ENCODE peak calls at places on chromosomes 11 and 22, in four cellular contexts. Z is fibroblast of lung, S is OCI-LY7, R is DND-41. B is an unnamed sample.

GRCh38 chr11:20876738-20877137 is 207.4 kb downstream of the NELL1 start:
- DNase-seq in Z (no peak), S (no peak), R (no peak), B (no peak)

GRCh38 chr11:1111545-1112212 is 37.0 kb downstream of the MUC2 start:
- DNase-seq in Z (no peak), S (no peak), R (no peak), B (no peak)

GRCh38 chr22:29269731-29270474 is 1.8 kb downstream of the EWSR1 start:
- DNase-seq in Z (peak; percentile 20), S (peak; percentile 30), R (no peak), B (peak; percentile 16)

GRCh38 chr11:2961080-2961479 is 31.0 kb downstream of the NAP1L4 start:
- DNase-seq in Z (no peak), S (no peak), R (no peak), B (no peak)

GRCh38 chr11:15333407-15333806 is 218.7 kb downstream of the INSC start:
- DNase-seq in Z (no peak), S (no peak), R (no peak), B (no peak)

GRCh38 chr11:104161751-104162450 is 2.0 kb downstream of the PDGFD start:
- DNase-seq in Z (no peak), S (no peak), R (no peak), B (no peak)

GRCh38 chr22:19821523-19822300 is 33.0 kb downstream of the GNB1L start:
- DNase-seq in Z (no peak), S (no peak), R (no peak), B (no peak)

GRCh38 chr22:38034278-38034882 is 22.8 kb upstream of the PICK1 start:
- DNase-seq in Z (peak; percentile 91), S (no peak), R (no peak), B (peak; percentile 77)

GRCh38 chr22:20636945-20637344 is 129.5 kb downstream of the MED15 start:
- DNase-seq in Z (no peak), S (no peak), R (no peak), B (no peak)

GRCh38 chr11:12165237-12165875 is 55.0 kb downstream of the MICAL2 start:
- DNase-seq in Z (peak; percentile 41), S (no peak), R (no peak), B (no peak)

GRCh38 chr11:6357222-6357621 is 33.1 kb upstream of the SMPD1 start:
- DNase-seq in Z (peak; percentile 95), S (no peak), R (no peak), B (no peak)

GRCh38 chr11:65310756-65311155 is 3.9 kb upstream of the CDC42EP2 start:
- DNase-seq in Z (peak; percentile 61), S (no peak), R (no peak), B (no peak)

GRCh38 chr22:30386960-30387848 is at the start of gene RNF215:
- DNase-seq in Z (peak; percentile 54), S (peak; percentile 86), R (peak; percentile 81), B (peak; percentile 78)

GRCh38 chr11:103433380-103433779 is 324.2 kb downstream of the DYNC2H1 start:
- DNase-seq in Z (peak; percentile 88), S (no peak), R (no peak), B (no peak)

GRCh38 chr11:11813288-11813962 is 28.3 kb upstream of the USP47 start:
- DNase-seq in Z (peak; percentile 98), S (no peak), R (no peak), B (peak; percentile 18)

GRCh38 chr11:44634401-44635281 is 69.2 kb downstream of the CD82 start:
- DNase-seq in Z (peak; percentile 83), S (peak; percentile 24), R (peak; percentile 18), B (peak; percentile 75)

GRCh38 chr11:119445356-119445755 is 22.4 kb upstream of the THY1 start:
- DNase-seq in Z (no peak), S (no peak), R (no peak), B (no peak)

GRCh38 chr11:1303196-1303821 is 6.1 kb downstream of the TOLLIP start:
- DNase-seq in Z (peak; percentile 26), S (no peak), R (no peak), B (peak; percentile 17)

GRCh38 chr11:81772161-81772560 is 961.5 kb downstream of the FAM181B start:
- DNase-seq in Z (peak; percentile 32), S (no peak), R (no peak), B (no peak)

GRCh38 chr11:1852885-1853284 is at the start of gene LSP1:
- DNase-seq in Z (no peak), S (peak; percentile 96), R (peak; percentile 79), B (no peak)

GRCh38 chr11:102846292-102846691 is 2.9 kb upstream of the MMP3 start:
- DNase-seq in Z (peak; percentile 59), S (no peak), R (no peak), B (no peak)

GRCh38 chr11:27820249-27820648 is 120.0 kb upstream of the BDNF start:
- DNase-seq in Z (peak; percentile 25), S (no peak), R (no peak), B (no peak)

GRCh38 chr11:94149435-94149834 is 20.8 kb downstream of the PANX1 start:
- DNase-seq in Z (peak; percentile 88), S (no peak), R (no peak), B (peak; percentile 93)

GRCh38 chr22:28958611-28959010 is 75.2 kb downstream of the ZNRF3 start:
- DNase-seq in Z (peak; percentile 51), S (no peak), R (no peak), B (no peak)

GRCh38 chr22:46774456-46775363 is 12.3 kb downstream of the TBC1D22A start:
- DNase-seq in Z (no peak), S (peak; percentile 86), R (no peak), B (no peak)

GRCh38 chr22:45129703-45130524 is 33.8 kb upstream of the NUP50 start:
- DNase-seq in Z (no peak), S (no peak), R (no peak), B (no peak)

GRCh38 chr11:68503792-68504191 is 43.2 kb downstream of the PPP6R3 start:
- DNase-seq in Z (no peak), S (no peak), R (no peak), B (no peak)

GRCh38 chr11:68498903-68499883 is 38.6 kb downstream of the PPP6R3 start:
- DNase-seq in Z (no peak), S (no peak), R (no peak), B (no peak)

GRCh38 chr11:68503281-68503687 is 42.7 kb downstream of the PPP6R3 start:
- DNase-seq in Z (no peak), S (no peak), R (no peak), B (peak; percentile 98)

GRCh38 chr11:68504432-68505066 is 44.0 kb downstream of the PPP6R3 start:
- DNase-seq in Z (no peak), S (no peak), R (no peak), B (no peak)

DNA sequence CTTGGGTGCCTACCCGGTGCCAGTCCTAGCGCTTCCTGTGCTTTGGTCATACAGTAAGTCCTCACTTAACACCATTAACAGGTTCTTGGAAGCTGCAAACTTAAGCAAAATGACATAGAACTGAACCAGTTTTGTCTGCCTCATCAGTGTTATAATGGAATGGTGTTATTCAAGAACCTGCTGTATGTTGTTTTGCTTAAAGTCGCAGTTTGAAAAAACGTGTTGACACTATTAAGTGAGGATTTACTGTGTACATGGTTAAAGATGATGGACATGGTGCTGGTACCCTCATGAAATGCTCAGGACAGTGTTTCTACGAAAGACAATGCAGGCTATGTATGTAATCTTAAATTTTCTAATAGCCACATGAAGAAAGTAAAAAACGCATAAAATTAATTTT is 41.3 kb downstream of the PPP6R3 start:
- DNase-seq in Z (no peak), S (no peak), R (no peak), B (no peak)
- H3K79me2 ChIP-seq in Z (peaks cover 77% of the 10 kb centered on the region), S (peaks cover 99% of the 10 kb centered on the region), R (peaks cover 98% of the 10 kb centered on the region), B (peaks cover 93% of the 10 kb centered on the region)

DNA sequence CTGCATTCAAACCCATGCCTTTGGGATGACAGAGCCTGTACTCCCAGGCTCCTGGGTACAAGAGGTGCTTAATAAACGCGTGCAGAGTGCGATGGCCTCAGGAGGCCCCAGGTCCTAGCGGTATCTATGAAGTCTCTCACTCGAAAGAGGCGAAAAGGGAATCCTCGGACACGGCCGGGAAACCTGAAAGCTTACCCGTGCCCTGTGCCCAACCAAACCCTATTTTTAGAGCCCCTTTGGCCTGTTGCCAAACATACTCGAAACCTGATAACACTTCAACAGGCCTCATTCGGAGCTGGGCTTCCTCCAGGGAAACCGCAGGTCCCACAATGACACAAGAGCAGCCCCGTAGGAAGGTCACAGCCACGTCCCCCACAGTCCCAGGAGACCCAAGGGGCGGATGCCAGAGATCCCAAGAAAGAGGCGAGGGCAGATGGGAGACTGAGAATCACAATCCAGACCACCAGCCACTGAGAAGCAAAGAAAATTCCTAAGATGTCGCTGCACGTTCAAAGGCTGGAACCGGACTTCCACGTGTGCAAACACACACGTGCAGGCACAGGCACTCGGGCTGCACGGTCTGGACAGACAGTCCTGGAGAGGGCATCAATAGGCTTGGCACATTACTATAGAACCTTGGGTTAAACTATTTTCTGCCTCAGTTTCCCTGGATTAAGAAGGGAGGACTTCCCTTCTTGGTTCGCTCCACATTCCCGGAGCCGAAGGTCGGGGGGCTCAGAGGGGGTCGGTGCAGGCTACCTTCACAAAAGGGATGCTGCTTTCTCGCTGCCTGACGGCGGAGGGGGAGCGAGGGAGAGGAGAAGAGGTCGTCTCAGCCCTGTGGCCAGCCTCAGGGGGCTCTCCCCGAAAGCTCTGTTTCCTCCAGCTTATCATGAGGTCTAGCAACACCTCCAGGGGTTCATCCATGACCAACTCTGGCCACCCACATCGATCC is 8.2 kb downstream of the PDGFB start:
- DNase-seq in Z (no peak), S (no peak), R (peak; percentile 70), B (no peak)
- H3K27ac ChIP-seq in Z (no peak overlapping the region), S (no peak overlapping the region), R (no peak overlapping the region), B (peak overlapping the region; percentile 88)

GRCh38 chr22:31520036-31520435 is 23.7 kb downstream of the SFI1 start:
- DNase-seq in Z (no peak), S (no peak), R (no peak), B (no peak)
- H3K79me2 ChIP-seq in Z (no peaks in the 10 kb centered on the region), S (peaks cover 34% of the 10 kb centered on the region), R (peaks cover 87% of the 10 kb centered on the region), B (peaks cover 4% of the 10 kb centered on the region)

DNA sequence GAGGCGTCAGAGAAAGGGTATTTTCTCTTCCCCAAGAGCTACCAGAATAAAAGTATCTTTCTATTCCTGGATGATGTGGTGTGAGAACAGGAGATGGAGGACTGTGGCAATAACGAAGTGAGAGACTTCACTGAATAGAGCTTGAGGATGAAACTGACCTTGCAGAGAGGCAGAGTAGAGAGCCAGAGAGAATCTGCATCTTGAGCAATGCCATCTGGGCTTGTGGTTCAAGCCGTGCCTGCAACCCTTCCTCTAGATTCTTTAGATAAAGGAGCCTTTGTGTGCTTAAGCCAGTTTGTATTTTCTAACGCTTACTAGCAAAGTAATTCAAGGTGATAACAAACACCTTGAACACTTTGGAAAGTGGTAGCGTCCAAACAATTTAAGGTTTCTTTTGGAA is 2.2 kb downstream of the ME3 start:
- DNase-seq in Z (no peak), S (no peak), R (no peak), B (no peak)
- H3K27ac ChIP-seq in Z (no peak overlapping the region), S (no peak overlapping the region), R (no peak overlapping the region), B (no peak overlapping the region)

B was measured in endothelial cell of umbilical vein.